ENCODE peak calls at places on chromosomes 2 and 18, in four cellular contexts. A is H1, V is IMR-90, M is mesendoderm. P is an unnamed sample.

GRCh38 chr2:175690113-175690716 is 311.9 kb downstream of the LNPK start:
- DNase-seq in A (peak), M (peak), V (peak), P (peak)

GRCh38 chr2:178157574-178157973 is 36.7 kb upstream of the OSBPL6 start:
- DNase-seq in A (no peak), M (no peak), V (no peak), P (no peak)

GRCh38 chr2:189261431-189261841 is 81.9 kb upstream of the COL5A2 start:
- DNase-seq in M (peak), A (no peak), V (peak), P (no peak)

GRCh38 chr2:235468978-235469694 is 24.7 kb upstream of the AGAP1 start:
- DNase-seq in M (peak), A (no peak), V (peak), P (peak)

GRCh38 chr2:30300122-30300455 is 68.8 kb downstream of the LBH start:
- DNase-seq in A (no peak), M (peak), V (no peak), P (no peak)

GRCh38 chr18:730692-731091 is 18.3 kb upstream of the ENOSF1 start:
- DNase-seq in V (peak), A (no peak), M (no peak), P (no peak)

GRCh38 chr2:147181351-147182029 is 663.3 kb upstream of the ACVR2A start:
- DNase-seq in V (no peak), M (no peak), A (no peak), P (no peak)

GRCh38 chr2:96143848-96144480 is 1.3 kb downstream of the DUSP2 start:
- DNase-seq in M (peak), A (no peak), V (no peak), P (no peak)

GRCh38 chr2:218861645-218862318 is 2.2 kb downstream of the WNT6 start:
- DNase-seq in M (no peak), A (no peak), V (no peak), P (no peak)

GRCh38 chr18:45962866-45963265 is 4.3 kb downstream of the EPG5 start:
- DNase-seq in M (no peak), A (no peak), V (peak), P (peak)

GRCh38 chr18:21052385-21052784 is 59.2 kb downstream of the ROCK1 start:
- DNase-seq in V (no peak), A (no peak), M (no peak), P (no peak)

GRCh38 chr2:156379069-156379468 is 46.5 kb upstream of the NR4A2 start:
- DNase-seq in A (no peak), V (no peak), M (no peak), P (no peak)

GRCh38 chr2:105806994-105807393 is 62.3 kb downstream of the NCK2 start:
- DNase-seq in V (no peak), A (no peak), M (no peak), P (no peak)

GRCh38 chr2:84939426-84940087 is 31.4 kb upstream of the KCMF1 start:
- DNase-seq in A (no peak), V (no peak), M (no peak), P (no peak)

GRCh38 chr2:128603411-128603924 is 284.8 kb upstream of the HS6ST1 start:
- DNase-seq in A (no peak), V (no peak), M (no peak), P (no peak)

GRCh38 chr2:219538488-219539294 is 4.9 kb downstream of the CHPF start:
- DNase-seq in V (peak), A (no peak), M (no peak), P (no peak)

GRCh38 chr18:61854578-61854977 is 38.2 kb downstream of the RNF152 start:
- DNase-seq in M (no peak), V (peak), A (no peak), P (peak)

GRCh38 chr18:50816767-50817166 is 3.0 kb downstream of the MRO start:
- DNase-seq in V (no peak), M (no peak), A (no peak), P (no peak)

GRCh38 chr2:77666251-77666980 is 144.2 kb upstream of the LRRTM4 start:
- DNase-seq in A (no peak), M (no peak), V (no peak), P (no peak)

GRCh38 chr2:174263989-174264388 is 15.7 kb upstream of the OLA1 start:
- DNase-seq in V (peak), M (no peak), A (no peak), P (peak)

GRCh38 chr2:27255660-27256059 is 7.2 kb downstream of the SLC30A3 start:
- DNase-seq in A (no peak), V (peak), M (no peak), P (no peak)

GRCh38 chr2:228681426-228681825 is 499.9 kb upstream of the SPHKAP start:
- DNase-seq in M (peak), A (no peak), V (peak), P (peak)

GRCh38 chr18:77108001-77108692 is 24.4 kb downstream of the MBP start:
- DNase-seq in M (no peak), V (peak), A (no peak), P (peak)

GRCh38 chr18:63137999-63138448 is 181.5 kb downstream of the BCL2 start:
- DNase-seq in V (no peak), A (no peak), M (peak), P (no peak)

GRCh38 chr18:37476182-37476581 is 89.4 kb downstream of the CELF4 start:
- DNase-seq in M (peak), A (no peak), V (peak), P (peak)

GRCh38 chr2:14634885-14635871 is 2.7 kb downstream of the LRATD1 start:
- DNase-seq in M (peak), V (peak), A (no peak), P (peak)

GRCh38 chr2:8986327-8986976 is 17.0 kb downstream of the MBOAT2 start:
- DNase-seq in M (peak), A (no peak), V (no peak), P (no peak)

GRCh38 chr2:8987413-8987812 is 16.1 kb downstream of the MBOAT2 start:
- DNase-seq in V (peak), M (no peak), A (no peak), P (no peak)

GRCh38 chr2:8993196-8993901 is 10.1 kb downstream of the MBOAT2 start:
- DNase-seq in V (peak), A (no peak), M (no peak), P (peak)

GRCh38 chr2:8992643-8993042 is 10.8 kb downstream of the MBOAT2 start:
- DNase-seq in M (no peak), V (no peak), A (no peak), P (no peak)

DNA sequence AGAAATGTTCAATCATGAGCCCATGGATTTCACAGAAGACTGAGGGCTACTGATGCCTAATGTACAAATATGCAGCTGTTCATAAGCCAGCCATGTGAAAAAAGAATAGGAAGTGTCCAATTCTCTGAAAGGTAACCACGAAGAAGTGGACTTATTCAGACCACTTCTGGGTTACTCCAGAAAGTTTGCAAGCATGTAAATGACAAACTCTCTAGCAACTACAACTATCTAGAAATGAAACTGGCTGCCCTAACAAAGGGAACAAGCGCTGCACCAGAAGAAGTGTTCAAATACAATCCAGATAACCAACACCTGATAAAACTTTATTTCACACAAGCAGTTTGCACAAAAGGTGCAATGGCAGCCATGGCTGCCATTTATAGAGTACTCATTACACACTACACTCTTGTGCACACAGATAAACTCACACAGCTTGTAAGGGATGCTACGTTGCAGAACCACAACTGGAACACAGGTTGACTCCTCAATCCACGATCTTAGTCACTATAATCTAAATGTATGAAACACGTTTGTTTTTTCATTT is 13.9 kb downstream of the MBOAT2 start:
- DNase-seq in V (no peak), M (no peak), A (no peak), P (no peak)
- H3K23ac ChIP-seq in V (peak), M (no peak), A (no peak), P (no peak)

GRCh38 chr18:57435851-57436192 is 648 bp downstream of the ONECUT2 start:
- DNase-seq in V (no peak), M (no peak), A (no peak), P (no peak)

GRCh38 chr18:57437782-57438668 is 2.9 kb downstream of the ONECUT2 start:
- DNase-seq in V (peak), M (peak), A (no peak), P (no peak)

GRCh38 chr18:57436193-57436964 is 1.2 kb downstream of the ONECUT2 start:
- DNase-seq in V (no peak), M (peak), A (no peak), P (no peak)

GRCh38 chr18:57437433-57437781 is 2.2 kb downstream of the ONECUT2 start:
- DNase-seq in V (no peak), M (peak), A (no peak), P (no peak)

DNA sequence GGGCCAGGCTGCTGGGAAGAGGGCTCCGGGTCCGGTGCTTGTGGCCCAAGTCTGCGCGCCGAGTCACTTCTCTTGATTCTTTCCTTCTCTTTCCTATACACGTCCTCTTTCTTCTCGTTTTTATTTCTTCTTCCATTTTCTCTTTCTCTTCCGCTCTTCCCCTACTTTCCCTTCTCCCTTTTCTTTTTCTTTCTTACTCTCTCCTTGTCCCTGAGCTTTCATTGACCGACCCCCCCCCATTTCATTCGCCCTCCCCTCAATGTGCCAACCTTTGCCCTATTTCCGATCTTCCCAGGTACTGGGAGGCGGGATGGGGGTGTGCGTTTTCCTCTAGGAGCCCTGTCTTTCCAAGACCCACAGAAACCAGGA is 1.8 kb downstream of the ONECUT2 start:
- DNase-seq in A (no peak), V (no peak), M (no peak), P (no peak)
- H2AK5ac ChIP-seq in A (no peak), V (no peak), M (no peak), P (no peak)

DNA sequence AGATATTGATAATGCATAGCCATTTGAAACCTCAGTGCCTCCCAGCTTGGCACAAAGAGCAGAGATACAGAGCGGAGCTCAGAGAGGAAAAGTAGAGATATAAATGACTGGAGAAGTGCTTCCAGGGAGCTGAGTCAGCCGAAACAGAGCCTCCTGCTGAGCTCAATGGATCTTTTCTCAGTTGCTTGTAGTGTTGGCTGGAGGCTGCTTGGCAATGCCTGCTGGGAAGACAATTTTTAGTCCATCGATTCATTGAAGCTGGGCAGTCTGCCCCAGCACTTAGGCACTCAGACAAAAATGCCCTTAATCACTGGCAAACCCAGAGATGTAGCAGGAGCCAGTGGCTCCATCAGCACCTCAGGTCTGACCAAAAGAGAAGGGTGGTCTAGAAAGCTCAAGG is 81.3 kb upstream of the SETBP1 start:
- DNase-seq in A (no peak), V (peak), M (peak), P (no peak)
- H3K4me3 ChIP-seq in A (no peak), V (no peak), M (no peak), P (no peak)

DNA sequence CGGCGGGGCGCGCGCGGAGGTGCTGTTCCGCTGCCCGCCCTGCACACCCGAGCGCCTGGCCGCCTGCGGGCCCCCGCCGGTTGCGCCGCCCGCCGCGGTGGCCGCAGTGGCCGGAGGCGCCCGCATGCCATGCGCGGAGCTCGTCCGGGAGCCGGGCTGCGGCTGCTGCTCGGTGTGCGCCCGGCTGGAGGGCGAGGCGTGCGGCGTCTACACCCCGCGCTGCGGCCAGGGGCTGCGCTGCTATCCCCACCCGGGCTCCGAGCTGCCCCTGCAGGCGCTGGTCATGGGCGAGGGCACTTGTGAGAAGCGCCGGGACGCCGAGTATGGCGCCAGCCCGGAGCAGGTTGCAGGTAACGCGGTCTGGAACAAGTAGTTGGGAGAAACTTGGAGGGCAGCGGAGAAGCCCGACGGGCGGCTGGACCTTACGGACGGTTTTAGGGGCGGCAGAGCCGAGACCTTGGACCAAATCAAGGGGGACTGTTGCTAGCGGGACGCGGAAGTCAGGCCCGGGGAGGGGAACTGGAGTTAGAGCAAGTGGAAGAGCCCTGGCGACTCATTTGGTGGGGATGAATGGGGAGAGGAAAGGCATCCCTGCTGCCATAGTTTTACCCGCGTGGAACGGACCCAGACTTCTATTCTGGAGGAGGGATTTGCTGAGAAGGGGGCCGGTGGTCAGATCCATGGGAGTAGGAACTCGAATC is 546 bp downstream of the IGFBP2 start:
- DNase-seq in M (peak), A (no peak), V (no peak), P (peak)
- H3K23ac ChIP-seq in M (no peak), A (no peak), V (peak), P (no peak)

GRCh38 chr18:48730010-48730409 is 191.2 kb downstream of the CTIF start:
- DNase-seq in V (no peak), M (no peak), A (no peak), P (no peak)

GRCh38 chr18:48727685-48728084 is 188.9 kb downstream of the CTIF start:
- DNase-seq in V (no peak), A (no peak), M (no peak), P (peak)

GRCh38 chr18:48732767-48733424 is 194.1 kb downstream of the CTIF start:
- DNase-seq in A (no peak), V (no peak), M (no peak), P (no peak)

GRCh38 chr18:48728204-48728833 is 189.5 kb downstream of the CTIF start:
- DNase-seq in A (no peak), V (peak), M (no peak), P (peak)

GRCh38 chr18:48729421-48729820 is 190.6 kb downstream of the CTIF start:
- DNase-seq in V (peak), A (no peak), M (peak), P (peak)
- H2AK5ac ChIP-seq in V (peak), A (no peak), M (no peak), P (no peak)

GRCh38 chr2:160271166-160272086 is 71.4 kb upstream of the ITGB6 start:
- DNase-seq in A (no peak), V (no peak), M (peak), P (peak)
- H3K4me3 ChIP-seq in A (no peak), V (no peak), M (no peak), P (peak)

DNA sequence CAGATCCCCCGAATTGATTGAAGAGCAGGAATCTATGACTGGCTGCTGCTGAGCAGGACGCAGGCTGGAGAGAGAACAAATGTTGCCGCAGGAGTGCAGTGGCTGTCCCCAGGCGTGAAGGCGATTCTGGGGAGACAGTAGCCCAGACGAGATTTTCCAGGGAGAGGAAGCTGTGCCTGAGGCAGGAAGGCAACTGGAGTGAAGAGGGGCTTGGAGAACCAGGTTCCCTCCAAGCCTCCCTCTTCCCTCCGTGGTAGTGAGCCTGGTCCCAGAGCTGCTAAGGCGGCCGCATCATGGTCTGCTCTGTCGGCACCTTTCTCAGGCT is 1.3 kb upstream of the NPPC start:
- DNase-seq in M (no peak), V (no peak), A (no peak), P (no peak)
- H3K23ac ChIP-seq in M (no peak), V (no peak), A (no peak), P (no peak)

P was measured in mesenchymal stem cell.